ENCODE peak calls at places on chromosomes 7 and 10, in seven cellular contexts. T is stomach, Q is left ventricle myocardium inferior, W is spleen, J is heart left ventricle, K is hepatocyte, S is SJSA1. D is an unnamed sample. For H3K27me3, the result is how much of the 10 kb centered on the place peaks cover.

GRCh38 chr7:117673839-117674238 is 194.0 kb downstream of the CFTR start:
- DNase-seq in S (peak), T (no peak), J (no peak), Q (no peak), K (peak), W (no peak), D (peak)

GRCh38 chr10:60810437-60811182 is 32.3 kb downstream of the CDK1 start:
- DNase-seq in Q (no peak), W (no peak), J (peak), K (peak), T (peak), S (peak), D (peak)

GRCh38 chr7:131670401-131670800 is 114.0 kb upstream of the PODXL start:
- DNase-seq in S (no peak), Q (no peak), W (no peak), J (no peak), T (no peak), K (no peak), D (no peak)

GRCh38 chr10:126133906-126134703 is 237.7 kb downstream of the FANK1 start:
- DNase-seq in Q (no peak), K (peak), J (no peak), W (no peak), T (no peak), S (peak), D (peak)

GRCh38 chr10:116771891-116772290 is 29.5 kb upstream of the HSPA12A start:
- DNase-seq in W (no peak), T (no peak), K (no peak), Q (no peak), S (no peak), J (no peak), D (no peak)

GRCh38 chr10:120184547-120185337 is 272.3 kb upstream of the PLPP4 start:
- DNase-seq in Q (no peak), J (no peak), W (no peak), K (no peak), S (no peak), T (no peak), D (no peak)

GRCh38 chr7:43692582-43693373 is 36.5 kb downstream of the COA1 start:
- DNase-seq in T (no peak), K (no peak), Q (no peak), W (no peak), J (no peak), S (no peak), D (no peak)

GRCh38 chr7:5393328-5393727 is 30.3 kb downstream of the TNRC18 start:
- DNase-seq in K (no peak), S (no peak), W (no peak), J (no peak), Q (no peak), T (no peak), D (no peak)

GRCh38 chr7:12162420-12163113 is 48.5 kb upstream of the TMEM106B start:
- DNase-seq in W (no peak), Q (no peak), S (no peak), K (no peak), T (no peak), J (no peak), D (peak)

GRCh38 chr7:146119016-146119415 is 2.4 kb downstream of the CNTNAP2 start:
- DNase-seq in S (no peak), T (no peak), J (no peak), Q (no peak), W (no peak), K (no peak), D (peak)

GRCh38 chr7:148289630-148290029 is 300.9 kb upstream of the C7orf33 start:
- DNase-seq in W (no peak), J (no peak), K (no peak), T (no peak), Q (no peak), S (no peak), D (no peak)

GRCh38 chr10:103784089-103784488 is 71.3 kb downstream of the SH3PXD2A start:
- DNase-seq in S (no peak), J (no peak), W (no peak), K (no peak), Q (no peak), T (no peak), D (no peak)

GRCh38 chr10:60426425-60426824 is 36.8 kb upstream of the ANK3 start:
- DNase-seq in J (no peak), S (no peak), K (no peak), T (no peak), Q (no peak), W (no peak), D (peak)

GRCh38 chr7:155424301-155425010 is 33.5 kb upstream of the EN2 start:
- DNase-seq in W (peak), K (no peak), S (no peak), Q (no peak), T (no peak), J (no peak), D (no peak)

GRCh38 chr10:1536341-1536740 is 201.0 kb downstream of the ADARB2 start:
- DNase-seq in S (no peak), W (peak), T (no peak), J (no peak), K (no peak), Q (no peak), D (no peak)

GRCh38 chr7:41628926-41629325 is 74.0 kb downstream of the INHBA start:
- DNase-seq in K (no peak), T (no peak), S (peak), Q (no peak), J (peak), W (no peak), D (no peak)

GRCh38 chr7:141028767-141029166 is 14.0 kb upstream of the MRPS33 start:
- DNase-seq in K (no peak), Q (no peak), T (no peak), W (no peak), J (no peak), S (no peak), D (no peak)

GRCh38 chr10:130341325-130341724 is 205.1 kb downstream of the GLRX3 start:
- DNase-seq in W (no peak), J (no peak), S (no peak), T (no peak), Q (no peak), K (peak), D (no peak)

GRCh38 chr10:55631071-55631654 is 729.9 kb downstream of the ZWINT start:
- DNase-seq in K (peak), Q (peak), T (peak), J (peak), W (peak), S (no peak), D (peak)

GRCh38 chr10:45558406-45558805 is 114.2 kb downstream of the ZFAND4 start:
- DNase-seq in K (no peak), J (no peak), Q (no peak), S (no peak), T (no peak), W (no peak), D (no peak)

GRCh38 chr7:17640730-17641377 is 299.4 kb downstream of the SNX13 start:
- DNase-seq in S (peak), J (no peak), Q (no peak), T (no peak), K (peak), W (no peak), D (peak)

GRCh38 chr7:149854611-149855367 is 16.6 kb downstream of the ZNF862 start:
- DNase-seq in Q (peak), J (peak), W (no peak), K (peak), T (peak), S (peak), D (peak)

GRCh38 chr7:129790136-129790535 is 162.6 kb downstream of the UBE2H start:
- DNase-seq in S (no peak), T (no peak), J (no peak), K (no peak), Q (no peak), W (no peak), D (no peak)

GRCh38 chr7:47746468-47746867 is 164.6 kb upstream of the TNS3 start:
- DNase-seq in Q (no peak), J (no peak), W (peak), T (no peak), K (no peak), S (no peak), D (no peak)

GRCh38 chr7:24576171-24577052 is 3.2 kb downstream of the PALS2 start:
- DNase-seq in T (peak), Q (no peak), J (peak), W (no peak), S (peak), K (peak), D (peak)

GRCh38 chr10:82075605-82076004 is 200.6 kb downstream of the NRG3 start:
- DNase-seq in T (no peak), J (no peak), K (no peak), S (no peak), Q (no peak), W (no peak), D (no peak)

GRCh38 chr10:82072124-82072523 is 197.1 kb downstream of the NRG3 start:
- DNase-seq in S (no peak), W (no peak), K (no peak), J (no peak), T (no peak), Q (no peak), D (no peak)

DNA sequence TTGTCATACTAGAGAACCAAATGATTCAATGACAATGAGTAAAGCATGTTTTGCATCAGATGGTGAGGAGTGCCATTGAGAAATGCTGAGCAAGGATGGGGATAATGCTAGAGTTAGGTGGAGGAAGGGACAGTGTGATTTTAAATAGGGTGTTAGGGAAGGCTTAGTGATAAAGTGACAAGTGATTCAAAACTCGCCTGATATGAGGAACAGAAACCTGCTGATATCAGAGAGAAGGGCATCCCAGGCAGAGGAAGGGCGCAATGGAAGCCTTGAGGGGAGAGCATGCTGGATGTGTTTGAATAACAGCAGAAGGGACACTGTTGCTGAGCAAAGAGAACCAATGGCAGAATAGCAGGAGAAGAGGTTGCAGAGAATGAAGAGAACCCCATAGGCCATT is 196.2 kb downstream of the NRG3 start:
- DNase-seq in T (no peak), S (no peak), K (no peak), Q (no peak), J (no peak), W (no peak), D (no peak)
- H3K27me3 ChIP-seq in T (under half), S (under half), K (under half), Q (under half), J (under half), W (under half), D (under half)

GRCh38 chr10:18252086-18252485 is 111.9 kb downstream of the CACNB2 start:
- DNase-seq in T (no peak), K (no peak), J (no peak), W (no peak), S (no peak), Q (no peak), D (no peak)

GRCh38 chr10:18246967-18247366 is 106.7 kb downstream of the CACNB2 start:
- DNase-seq in K (no peak), J (no peak), Q (no peak), S (no peak), W (no peak), T (no peak), D (no peak)
- H3K27me3 ChIP-seq in K (under half), J (under half), Q (under half), S (under half), W (under half), T (under half), D (under half)

GRCh38 chr10:69731184-69731583 is 70.5 kb upstream of the COL13A1 start:
- DNase-seq in W (no peak), T (no peak), Q (no peak), K (peak), J (no peak), S (peak), D (peak)
- H3K27me3 ChIP-seq in W (under half), T (under half), Q (under half), K (under half), J (under half), S (under half), D (under half)

GRCh38 chr10:100485841-100486495 is 23.2 kb downstream of the WNT8B start:
- DNase-seq in K (no peak), T (no peak), J (no peak), Q (no peak), W (no peak), S (no peak), D (no peak)
- H3K27me3 ChIP-seq in K (under half), T (under half), J (under half), Q (under half), W (under half), S (under half), D (under half)